ENCODE peak calls at places on chromosomes 11 and 22, in ten cellular contexts. One of them, this sample, is unnamed.
A peak's percentile ranks its signal among the peaks of the same experiment; 100 is the strongest.

GRCh38 chr11:64233913-64234839 is at the start of gene VEGFB:
- DNase-seq in nucleus accumbens: no peak
- DNase-seq in NCI-H345: peak; percentile 83
- DNase-seq in HTR-8/SVneo: peak; percentile 60
- DNase-seq in activated CD4-positive, alpha-beta T cell treated with anti-CD3 and anti-CD28 coated beads, Interleukin-2, amount 50 U/mL, for 1 hour: peak; percentile 67
- DNase-seq in lung: peak; percentile 72
- DNase-seq in left colon: peak; percentile 81
- DNase-seq in Peyer's patch: peak; percentile 86
- DNase-seq in AG10803: no peak
- DNase-seq in neural progenitor cell: peak; percentile 74
- DNase-seq in this sample: peak; percentile 37

GRCh38 chr22:23849009-23850006 is 8.4 kb upstream of the SLC2A11 start:
- DNase-seq in nucleus accumbens: no peak
- DNase-seq in NCI-H345: peak; percentile 90
- DNase-seq in HTR-8/SVneo: peak; percentile 72
- DNase-seq in activated CD4-positive, alpha-beta T cell treated with anti-CD3 and anti-CD28 coated beads, Interleukin-2, amount 50 U/mL, for 1 hour: peak; percentile 84
- DNase-seq in lung: peak; percentile 86
- DNase-seq in left colon: no peak
- DNase-seq in Peyer's patch: peak; percentile 88
- DNase-seq in AG10803: peak; percentile 60
- DNase-seq in neural progenitor cell: peak; percentile 93
- DNase-seq in this sample: peak; percentile 42

GRCh38 chr11:873723-874122 is 31.1 kb downstream of the TSPAN4 start:
- DNase-seq in nucleus accumbens: no peak
- DNase-seq in NCI-H345: no peak
- DNase-seq in HTR-8/SVneo: no peak
- DNase-seq in activated CD4-positive, alpha-beta T cell treated with anti-CD3 and anti-CD28 coated beads, Interleukin-2, amount 50 U/mL, for 1 hour: no peak
- DNase-seq in lung: no peak
- DNase-seq in left colon: no peak
- DNase-seq in Peyer's patch: no peak
- DNase-seq in AG10803: no peak
- DNase-seq in neural progenitor cell: no peak
- DNase-seq in this sample: no peak

GRCh38 chr11:118606157-118606843 is 1.1 kb upstream of the PHLDB1 start:
- DNase-seq in nucleus accumbens: no peak
- DNase-seq in NCI-H345: no peak
- DNase-seq in HTR-8/SVneo: no peak
- DNase-seq in activated CD4-positive, alpha-beta T cell treated with anti-CD3 and anti-CD28 coated beads, Interleukin-2, amount 50 U/mL, for 1 hour: no peak
- DNase-seq in lung: no peak
- DNase-seq in left colon: peak; percentile 27
- DNase-seq in Peyer's patch: no peak
- DNase-seq in AG10803: no peak
- DNase-seq in neural progenitor cell: peak; percentile 52
- DNase-seq in this sample: no peak

GRCh38 chr11:57597461-57597892 is at the start of gene SERPING1:
- DNase-seq in nucleus accumbens: no peak
- DNase-seq in NCI-H345: no peak
- DNase-seq in HTR-8/SVneo: no peak
- DNase-seq in activated CD4-positive, alpha-beta T cell treated with anti-CD3 and anti-CD28 coated beads, Interleukin-2, amount 50 U/mL, for 1 hour: no peak
- DNase-seq in lung: peak; percentile 60
- DNase-seq in left colon: peak; percentile 36
- DNase-seq in Peyer's patch: peak; percentile 58
- DNase-seq in AG10803: peak; percentile 15
- DNase-seq in neural progenitor cell: no peak
- DNase-seq in this sample: no peak

GRCh38 chr22:49971232-49972162 is 10.9 kb downstream of the PIM3 start:
- DNase-seq in nucleus accumbens: no peak
- DNase-seq in NCI-H345: no peak
- DNase-seq in HTR-8/SVneo: peak; percentile 49
- DNase-seq in activated CD4-positive, alpha-beta T cell treated with anti-CD3 and anti-CD28 coated beads, Interleukin-2, amount 50 U/mL, for 1 hour: no peak
- DNase-seq in lung: peak; percentile 86
- DNase-seq in left colon: peak; percentile 89
- DNase-seq in Peyer's patch: peak; percentile 97
- DNase-seq in AG10803: peak; percentile 51
- DNase-seq in neural progenitor cell: peak; percentile 64
- DNase-seq in this sample: no peak

GRCh38 chr22:24703101-24703500 is 71.4 kb downstream of the PIWIL3 start:
- DNase-seq in nucleus accumbens: no peak
- DNase-seq in NCI-H345: peak; percentile 59
- DNase-seq in HTR-8/SVneo: no peak
- DNase-seq in activated CD4-positive, alpha-beta T cell treated with anti-CD3 and anti-CD28 coated beads, Interleukin-2, amount 50 U/mL, for 1 hour: no peak
- DNase-seq in lung: no peak
- DNase-seq in left colon: peak; percentile 67
- DNase-seq in Peyer's patch: peak; percentile 81
- DNase-seq in AG10803: no peak
- DNase-seq in neural progenitor cell: no peak
- DNase-seq in this sample: no peak

GRCh38 chr11:90250970-90251369 is 28.1 kb upstream of the CHORDC1 start:
- DNase-seq in nucleus accumbens: no peak
- DNase-seq in NCI-H345: no peak
- DNase-seq in HTR-8/SVneo: no peak
- DNase-seq in activated CD4-positive, alpha-beta T cell treated with anti-CD3 and anti-CD28 coated beads, Interleukin-2, amount 50 U/mL, for 1 hour: no peak
- DNase-seq in lung: no peak
- DNase-seq in left colon: no peak
- DNase-seq in Peyer's patch: no peak
- DNase-seq in AG10803: no peak
- DNase-seq in neural progenitor cell: no peak
- DNase-seq in this sample: no peak

GRCh38 chr11:67456068-67456705 is 1.0 kb downstream of the CABP4 start:
- DNase-seq in nucleus accumbens: no peak
- DNase-seq in NCI-H345: no peak
- DNase-seq in HTR-8/SVneo: no peak
- DNase-seq in activated CD4-positive, alpha-beta T cell treated with anti-CD3 and anti-CD28 coated beads, Interleukin-2, amount 50 U/mL, for 1 hour: no peak
- DNase-seq in lung: no peak
- DNase-seq in left colon: no peak
- DNase-seq in Peyer's patch: no peak
- DNase-seq in AG10803: no peak
- DNase-seq in neural progenitor cell: no peak
- DNase-seq in this sample: no peak

GRCh38 chr11:17475666-17476316 is 854 bp downstream of the ABCC8 start:
- DNase-seq in nucleus accumbens: no peak
- DNase-seq in NCI-H345: no peak
- DNase-seq in HTR-8/SVneo: no peak
- DNase-seq in activated CD4-positive, alpha-beta T cell treated with anti-CD3 and anti-CD28 coated beads, Interleukin-2, amount 50 U/mL, for 1 hour: no peak
- DNase-seq in lung: no peak
- DNase-seq in left colon: no peak
- DNase-seq in Peyer's patch: no peak
- DNase-seq in AG10803: no peak
- DNase-seq in neural progenitor cell: peak; percentile 70
- DNase-seq in this sample: no peak

GRCh38 chr22:17703811-17704210 is 65.3 kb downstream of the BCL2L13 start:
- DNase-seq in nucleus accumbens: no peak
- DNase-seq in NCI-H345: no peak
- DNase-seq in HTR-8/SVneo: no peak
- DNase-seq in activated CD4-positive, alpha-beta T cell treated with anti-CD3 and anti-CD28 coated beads, Interleukin-2, amount 50 U/mL, for 1 hour: no peak
- DNase-seq in lung: no peak
- DNase-seq in left colon: no peak
- DNase-seq in Peyer's patch: no peak
- DNase-seq in AG10803: peak; percentile 44
- DNase-seq in neural progenitor cell: no peak
- DNase-seq in this sample: no peak

GRCh38 chr11:8870461-8871282 is 40.3 kb upstream of the AKIP1 start:
- DNase-seq in nucleus accumbens: no peak
- DNase-seq in NCI-H345: peak; percentile 49
- DNase-seq in HTR-8/SVneo: peak; percentile 54
- DNase-seq in activated CD4-positive, alpha-beta T cell treated with anti-CD3 and anti-CD28 coated beads, Interleukin-2, amount 50 U/mL, for 1 hour: no peak
- DNase-seq in lung: peak; percentile 62
- DNase-seq in left colon: peak; percentile 84
- DNase-seq in Peyer's patch: peak; percentile 75
- DNase-seq in AG10803: peak; percentile 74
- DNase-seq in neural progenitor cell: peak; percentile 85
- DNase-seq in this sample: peak; percentile 25

GRCh38 chr11:98155696-98156095 is 865.1 kb upstream of the CNTN5 start:
- DNase-seq in nucleus accumbens: no peak
- DNase-seq in NCI-H345: peak; percentile 22
- DNase-seq in HTR-8/SVneo: no peak
- DNase-seq in activated CD4-positive, alpha-beta T cell treated with anti-CD3 and anti-CD28 coated beads, Interleukin-2, amount 50 U/mL, for 1 hour: no peak
- DNase-seq in lung: no peak
- DNase-seq in left colon: no peak
- DNase-seq in Peyer's patch: no peak
- DNase-seq in AG10803: no peak
- DNase-seq in neural progenitor cell: no peak
- DNase-seq in this sample: no peak

GRCh38 chr11:819943-820649 is 1.4 kb downstream of the PNPLA2 start:
- DNase-seq in nucleus accumbens: no peak
- DNase-seq in NCI-H345: peak; percentile 80
- DNase-seq in HTR-8/SVneo: peak; percentile 73
- DNase-seq in activated CD4-positive, alpha-beta T cell treated with anti-CD3 and anti-CD28 coated beads, Interleukin-2, amount 50 U/mL, for 1 hour: peak; percentile 96
- DNase-seq in lung: peak; percentile 93
- DNase-seq in left colon: peak; percentile 97
- DNase-seq in Peyer's patch: peak; percentile 96
- DNase-seq in AG10803: peak; percentile 59
- DNase-seq in neural progenitor cell: peak; percentile 82
- DNase-seq in this sample: peak; percentile 86

GRCh38 chr11:19670030-19670761 is 42.4 kb upstream of the NAV2 start:
- DNase-seq in nucleus accumbens: no peak
- DNase-seq in NCI-H345: peak; percentile 22
- DNase-seq in HTR-8/SVneo: no peak
- DNase-seq in activated CD4-positive, alpha-beta T cell treated with anti-CD3 and anti-CD28 coated beads, Interleukin-2, amount 50 U/mL, for 1 hour: no peak
- DNase-seq in lung: no peak
- DNase-seq in left colon: no peak
- DNase-seq in Peyer's patch: no peak
- DNase-seq in AG10803: peak; percentile 50
- DNase-seq in neural progenitor cell: peak; percentile 32
- DNase-seq in this sample: no peak

GRCh38 chr22:44249376-44250147 is 63.2 kb downstream of the SHISAL1 start:
- DNase-seq in nucleus accumbens: no peak
- DNase-seq in NCI-H345: no peak
- DNase-seq in HTR-8/SVneo: no peak
- DNase-seq in activated CD4-positive, alpha-beta T cell treated with anti-CD3 and anti-CD28 coated beads, Interleukin-2, amount 50 U/mL, for 1 hour: no peak
- DNase-seq in lung: peak; percentile 13
- DNase-seq in left colon: no peak
- DNase-seq in Peyer's patch: no peak
- DNase-seq in AG10803: no peak
- DNase-seq in neural progenitor cell: no peak
- DNase-seq in this sample: no peak

GRCh38 chr22:29470159-29470855 is 9.7 kb upstream of the NEFH start:
- DNase-seq in nucleus accumbens: no peak
- DNase-seq in NCI-H345: peak; percentile 65
- DNase-seq in HTR-8/SVneo: peak; percentile 70
- DNase-seq in activated CD4-positive, alpha-beta T cell treated with anti-CD3 and anti-CD28 coated beads, Interleukin-2, amount 50 U/mL, for 1 hour: peak; percentile 77
- DNase-seq in lung: peak; percentile 76
- DNase-seq in left colon: peak; percentile 40
- DNase-seq in Peyer's patch: peak; percentile 76
- DNase-seq in AG10803: peak; percentile 22
- DNase-seq in neural progenitor cell: peak; percentile 94
- DNase-seq in this sample: no peak

This sample was measured in SW 1271.